ENCODE peak calls at places on chromosomes 6 and 20, in eight cellular contexts. C is T-helper 17 cell, K is BE2C, U is kidney tubule cell, W is tibial artery, N is AG10803, F is aorta, T is lower lobe of right lung. O is an unnamed sample.
A peak's percentile ranks its signal among the peaks of the same experiment; 100 is the strongest.

GRCh38 chr6:165893431-165893830 is 230.4 kb upstream of the PDE10A start:
- DNase-seq in C (no peak), K (no peak), U (no peak), W (no peak), N (no peak), F (no peak), T (no peak), O (no peak)

GRCh38 chr6:168906251-168906845 is 347.3 kb downstream of the THBS2 start:
- DNase-seq in C (no peak), K (no peak), U (no peak), W (no peak), N (no peak), F (no peak), T (no peak), O (no peak)

GRCh38 chr6:25369450-25370086 is 90.4 kb downstream of the CARMIL1 start:
- DNase-seq in C (no peak), K (no peak), U (peak; percentile 63), W (no peak), N (peak; percentile 71), F (no peak), T (no peak), O (no peak)

GRCh38 chr6:130869681-130870080 is 42.5 kb downstream of the SMLR1 start:
- DNase-seq in C (no peak), K (no peak), U (no peak), W (no peak), N (no peak), F (no peak), T (no peak), O (no peak)

GRCh38 chr6:9745476-9745875 is 669.4 kb downstream of the TFAP2A start:
- DNase-seq in C (no peak), K (no peak), U (no peak), W (no peak), N (peak; percentile 2), F (no peak), T (no peak), O (no peak)

GRCh38 chr20:20837574-20838021 is 125.2 kb upstream of the RALGAPA2 start:
- DNase-seq in C (no peak), K (peak; percentile 56), U (peak; percentile 61), W (peak; percentile 32), N (peak; percentile 50), F (peak; percentile 81), T (no peak), O (peak; percentile 74)

GRCh38 chr6:107819217-107819616 is 4.9 kb downstream of the SCML4 start:
- DNase-seq in C (no peak), K (no peak), U (no peak), W (no peak), N (no peak), F (no peak), T (no peak), O (no peak)

GRCh38 chr6:34476941-34477340 is 11.1 kb downstream of the PACSIN1 start:
- DNase-seq in C (no peak), K (no peak), U (no peak), W (no peak), N (no peak), F (no peak), T (no peak), O (no peak)

GRCh38 chr6:152637422-152638047 is 373 bp upstream of the SYNE1 start:
- DNase-seq in C (no peak), K (no peak), U (no peak), W (no peak), N (peak; percentile 43), F (no peak), T (no peak), O (no peak)

GRCh38 chr6:41984623-41985022 is 43.0 kb upstream of the CCND3 start:
- DNase-seq in C (no peak), K (no peak), U (no peak), W (no peak), N (no peak), F (no peak), T (no peak), O (no peak)

GRCh38 chr6:71204741-71205140 is 83.9 kb upstream of the OGFRL1 start:
- DNase-seq in C (no peak), K (no peak), U (no peak), W (no peak), N (peak; percentile 5), F (no peak), T (no peak), O (no peak)

GRCh38 chr6:131586544-131586943 is 13.5 kb downstream of the ARG1 start:
- DNase-seq in C (no peak), K (no peak), U (no peak), W (no peak), N (peak; percentile 4), F (no peak), T (no peak), O (no peak)

GRCh38 chr6:89605861-89606260 is 32.7 kb downstream of the LYRM2 start:
- DNase-seq in C (no peak), K (no peak), U (no peak), W (no peak), N (no peak), F (no peak), T (no peak), O (no peak)

GRCh38 chr20:25061103-25061799 is 3.3 kb upstream of the ACSS1 start:
- DNase-seq in C (no peak), K (no peak), U (peak; percentile 44), W (peak; percentile 0), N (no peak), F (peak; percentile 61), T (no peak), O (peak; percentile 27)

GRCh38 chr20:9454781-9455180 is 59.6 kb upstream of the LAMP5 start:
- DNase-seq in C (no peak), K (no peak), U (no peak), W (no peak), N (peak; percentile 46), F (no peak), T (no peak), O (no peak)

GRCh38 chr20:20505554-20505953 is 137.7 kb downstream of the INSM1 start:
- DNase-seq in C (no peak), K (no peak), U (no peak), W (no peak), N (no peak), F (no peak), T (no peak), O (no peak)

GRCh38 chr6:92559611-92560010 is 859.7 kb downstream of the EPHA7 start:
- DNase-seq in C (no peak), K (no peak), U (no peak), W (no peak), N (no peak), F (no peak), T (no peak), O (no peak)

GRCh38 chr20:48313346-48313745 is 514.5 kb downstream of the PREX1 start:
- DNase-seq in C (no peak), K (no peak), U (no peak), W (no peak), N (no peak), F (no peak), T (no peak), O (no peak)

GRCh38 chr6:109478222-109478805 is 4.7 kb downstream of the ZBTB24 start:
- DNase-seq in C (no peak), K (no peak), U (no peak), W (no peak), N (peak; percentile 86), F (no peak), T (no peak), O (no peak)

GRCh38 chr20:48725589-48725991 is 102.2 kb downstream of the PREX1 start:
- DNase-seq in C (no peak), K (peak; percentile 41), U (peak; percentile 56), W (no peak), N (no peak), F (peak; percentile 21), T (no peak), O (no peak)

GRCh38 chr6:124490123-124490522 is 472.1 kb upstream of the RNF217 start:
- DNase-seq in C (no peak), K (no peak), U (peak; percentile 89), W (no peak), N (no peak), F (no peak), T (no peak), O (no peak)

GRCh38 chr6:106702451-106703110 is 73.2 kb downstream of the QRSL1 start:
- DNase-seq in C (no peak), K (peak; percentile 24), U (peak; percentile 74), W (no peak), N (no peak), F (no peak), T (peak; percentile 50), O (no peak)

GRCh38 chr20:53881362-53881761 is 189.0 kb downstream of the BCAS1 start:
- DNase-seq in C (no peak), K (no peak), U (no peak), W (no peak), N (no peak), F (no peak), T (no peak), O (no peak)

GRCh38 chr20:41570552-41570951 is 47.6 kb downstream of the CHD6 start:
- DNase-seq in C (no peak), K (no peak), U (no peak), W (no peak), N (peak; percentile 13), F (no peak), T (no peak), O (no peak)

O was measured in upper lobe of right lung.